ENCODE peak calls at places on chromosome 11, in four cellular contexts. H is keratinocyte, E is HepG2, O is tibial nerve. L is an unnamed sample.

GRCh38 chr11:134346101-134346975 is 14.6 kb downstream of the GLB1L2 start:
- DNase-seq in H (no peak), E (no peak), O (no peak), L (no peak)

GRCh38 chr11:109112748-109113378 is 309.1 kb upstream of the C11orf87 start:
- DNase-seq in H (no peak), E (no peak), O (no peak), L (no peak)

GRCh38 chr11:105202844-105203548 is 63.4 kb upstream of the CARD18 start:
- DNase-seq in H (no peak), E (peak; percentile 96), O (no peak), L (peak; percentile 82)

GRCh38 chr11:64044730-64045386 is 9.1 kb downstream of the FLRT1 start:
- DNase-seq in H (no peak), E (peak; percentile 10), O (no peak), L (no peak)

GRCh38 chr11:70581991-70582885 is 183.9 kb downstream of the CTTN start:
- DNase-seq in H (no peak), E (no peak), O (no peak), L (no peak)

GRCh38 chr11:133681901-133682300 is 149.6 kb upstream of the OPCML start:
- DNase-seq in H (no peak), E (no peak), O (no peak), L (no peak)

GRCh38 chr11:9057032-9057431 is 34.4 kb downstream of the SCUBE2 start:
- DNase-seq in H (no peak), E (no peak), O (no peak), L (no peak)

GRCh38 chr11:59754494-59754858 is 700 bp upstream of the STX3 start:
- DNase-seq in H (no peak), E (no peak), O (no peak), L (no peak)

GRCh38 chr11:75527938-75528845 is 2.5 kb upstream of the GDPD5 start:
- DNase-seq in H (no peak), E (no peak), O (no peak), L (no peak)

GRCh38 chr11:26944866-26945664 is 48.8 kb upstream of the FIBIN start:
- DNase-seq in H (no peak), E (no peak), O (no peak), L (no peak)

GRCh38 chr11:30586251-30587144 is at the start of gene MPPED2:
- DNase-seq in H (no peak), E (no peak), O (no peak), L (no peak)

GRCh38 chr11:44760917-44761545 is 34.3 kb downstream of the TSPAN18 start:
- DNase-seq in H (no peak), E (no peak), O (peak; percentile 56), L (peak; percentile 90)
- H3K4me3 ChIP-seq in H (no peak overlapping the region), E (no peak overlapping the region), O (no peak overlapping the region), L (no peak overlapping the region)

GRCh38 chr11:1573847-1574255 is 1.8 kb upstream of the DUSP8 start:
- DNase-seq in H (no peak), E (no peak), O (no peak), L (no peak)
- H3K4me3 ChIP-seq in H (no peak overlapping the region), E (peak overlapping the region; percentile 65), O (peak overlapping the region; percentile 60), L (peak overlapping the region; percentile 61)

GRCh38 chr11:3854977-3855807 is at the start of gene STIM1:
- DNase-seq in H (peak; percentile 28), E (peak; percentile 84), O (peak; percentile 94), L (peak; percentile 93)

GRCh38 chr11:3859373-3859881 is 4.0 kb downstream of the STIM1 start:
- DNase-seq in H (no peak), E (no peak), O (no peak), L (peak; percentile 33)

GRCh38 chr11:3856856-3857553 is 1.5 kb downstream of the STIM1 start:
- DNase-seq in H (no peak), E (no peak), O (no peak), L (no peak)

GRCh38 chr11:3855808-3856491 is 486 bp downstream of the STIM1 start:
- DNase-seq in H (no peak), E (no peak), O (no peak), L (peak; percentile 59)

GRCh38 chr11:3857628-3858027 is 2.2 kb downstream of the STIM1 start:
- DNase-seq in H (no peak), E (peak; percentile 48), O (no peak), L (peak; percentile 34)
- H3K4me3 ChIP-seq in H (peak overlapping the region; percentile 83), E (peak overlapping the region; percentile 76), O (peak overlapping the region; percentile 98), L (no peak overlapping the region)

DNA sequence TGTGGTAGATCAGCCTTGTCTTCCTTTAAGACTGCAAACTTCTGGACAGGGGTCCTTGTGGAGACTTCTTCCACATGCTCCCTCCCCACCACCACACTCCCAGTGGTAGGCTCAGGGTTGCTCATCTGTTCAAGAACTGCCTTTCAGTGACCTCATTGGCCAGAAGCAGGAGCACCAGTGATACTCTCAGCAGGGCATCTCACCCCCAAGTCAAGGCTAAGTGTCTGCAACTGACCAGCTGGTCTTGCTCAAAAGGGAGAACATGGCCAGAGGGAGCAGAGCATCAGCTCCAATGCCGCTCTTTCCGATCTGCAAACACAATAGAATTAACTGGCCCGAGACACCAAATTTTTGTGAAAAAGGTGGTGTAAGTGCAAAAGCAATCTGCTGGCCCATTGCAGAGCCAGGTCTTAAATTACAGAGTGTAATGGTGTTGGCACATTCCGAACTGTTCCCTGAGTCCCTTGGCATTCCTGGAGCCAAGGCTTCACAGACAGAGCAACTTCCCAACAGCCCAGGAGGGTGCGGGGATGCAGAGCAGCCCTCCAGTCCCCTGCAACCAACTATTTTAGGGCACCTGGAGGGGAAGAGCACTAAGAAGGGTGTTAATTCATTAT is 97.0 kb downstream of the PKNOX2 start:
- DNase-seq in H (no peak), E (no peak), O (no peak), L (no peak)
- H3K4me3 ChIP-seq in H (no peak overlapping the region), E (no peak overlapping the region), O (no peak overlapping the region), L (no peak overlapping the region)

DNA sequence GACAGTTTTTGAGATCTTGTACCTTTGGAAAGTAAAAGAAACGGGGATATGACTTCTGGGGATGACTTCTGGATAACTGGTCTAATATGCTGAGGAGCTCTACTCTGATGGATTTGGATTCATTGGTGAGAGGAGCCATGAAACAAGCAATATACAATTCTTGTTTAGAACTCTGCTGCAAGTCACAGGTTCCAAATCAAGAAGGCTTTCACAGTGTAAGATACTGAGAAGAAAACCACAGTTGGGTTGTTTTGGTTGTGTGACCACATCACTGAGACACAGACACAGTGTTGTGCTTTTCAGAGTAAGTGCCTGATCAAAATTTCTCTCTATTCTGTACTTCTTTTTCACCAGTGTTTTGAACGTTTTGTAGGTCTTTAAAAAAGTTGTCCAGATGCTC is 13.1 kb upstream of the UCP2 start:
- DNase-seq in H (no peak), E (no peak), O (no peak), L (peak; percentile 35)
- H3K4me3 ChIP-seq in H (no peak overlapping the region), E (no peak overlapping the region), O (no peak overlapping the region), L (no peak overlapping the region)

GRCh38 chr11:504053-504993 is 2.7 kb downstream of the RNH1 start:
- DNase-seq in H (no peak), E (no peak), O (peak; percentile 48), L (no peak)
- H3K4me3 ChIP-seq in H (peak overlapping the region; percentile 87), E (no peak overlapping the region), O (peak overlapping the region; percentile 46), L (peak overlapping the region; percentile 39)

DNA sequence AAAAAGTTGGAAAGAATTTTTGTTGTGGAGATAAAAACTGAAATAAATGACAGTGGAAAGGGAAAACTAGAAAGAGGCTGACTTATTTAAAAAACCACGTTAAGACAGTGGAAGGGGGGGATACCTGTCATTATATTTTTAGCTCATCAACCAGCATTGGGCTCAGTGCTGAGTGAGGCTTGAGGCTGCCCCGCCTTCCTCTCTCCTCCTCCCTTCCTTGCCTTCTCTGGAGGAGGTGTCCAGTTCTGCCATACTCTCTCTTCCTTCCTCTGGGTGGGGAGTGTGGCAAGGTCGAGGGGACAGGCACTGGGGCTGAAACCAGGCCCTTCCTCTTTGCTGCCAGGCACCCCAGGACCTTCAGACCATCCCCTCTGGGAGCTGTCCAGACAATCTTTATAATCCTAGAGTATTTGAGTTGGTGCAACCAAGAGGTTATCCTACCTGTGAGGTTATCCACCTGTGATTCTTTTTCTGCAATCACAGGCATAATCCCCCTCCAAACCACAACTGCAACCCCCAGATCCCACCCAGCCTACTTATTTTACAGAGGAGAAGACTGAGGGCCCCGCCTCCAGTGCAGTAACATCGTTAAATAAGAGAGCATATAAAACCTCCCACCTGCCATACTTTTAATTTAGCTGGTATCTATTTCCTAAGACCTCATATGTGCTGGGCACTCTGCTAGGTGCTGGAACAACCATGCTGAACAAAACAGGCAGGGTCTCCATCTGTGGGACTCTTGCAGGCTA is 578.5 kb downstream of the BUD13 start:
- DNase-seq in H (no peak), E (no peak), O (no peak), L (peak; percentile 35)
- H3K4me3 ChIP-seq in H (no peak overlapping the region), E (peak overlapping the region; percentile 58), O (peak overlapping the region; percentile 37), L (no peak overlapping the region)

L was measured in small intestine.